ENCODE peak calls at places on chromosome 14, in five cellular contexts. Q is testis, E is GM23248, R is psoas muscle, V is mesendoderm. A is an unnamed sample. For H3K4me1, the result is how much of the 10 kb centered on the place peaks cover.

GRCh38 chr14:75141967-75142366 is 15.1 kb upstream of the NEK9 start:
- DNase-seq in Q (peak), E (peak), R (no peak), V (peak), A (peak)

GRCh38 chr14:23057757-23058653 is 685 bp upstream of the CDH24 start:
- DNase-seq in Q (peak), E (peak), R (peak), V (peak), A (peak)

GRCh38 chr14:99327458-99328250 is 55.7 kb upstream of the BCL11B start:
- DNase-seq in Q (no peak), E (peak), R (no peak), V (peak), A (peak)

GRCh38 chr14:89748004-89748403 is 206.5 kb downstream of the EFCAB11 start:
- DNase-seq in Q (no peak), E (peak), R (no peak), V (no peak), A (peak)

GRCh38 chr14:58796636-58797429 is 159.1 kb downstream of the DACT1 start:
- DNase-seq in Q (no peak), E (no peak), R (no peak), V (peak), A (no peak)

GRCh38 chr14:103696466-103697071 is 18.7 kb downstream of the XRCC3 start:
- DNase-seq in Q (peak), E (peak), R (peak), V (no peak), A (peak)

GRCh38 chr14:33477752-33478151 is 473.1 kb downstream of the EGLN3 start:
- DNase-seq in Q (no peak), E (no peak), R (no peak), V (no peak), A (no peak)

GRCh38 chr14:52032196-52032865 is 36.5 kb downstream of the NID2 start:
- DNase-seq in Q (no peak), E (peak), R (no peak), V (no peak), A (peak)

GRCh38 chr14:83433618-83434017 is 1900.0 kb upstream of the SEL1L start:
- DNase-seq in Q (no peak), E (no peak), R (no peak), V (no peak), A (no peak)

GRCh38 chr14:64610049-64610746 is 60.4 kb downstream of the PPP1R36 start:
- DNase-seq in Q (no peak), E (no peak), R (no peak), V (no peak), A (no peak)

GRCh38 chr14:36718216-36718615 is 56.6 kb downstream of the PAX9 start:
- DNase-seq in Q (no peak), E (no peak), R (no peak), V (no peak), A (peak)

GRCh38 chr14:78164226-78164853 is 5.8 kb upstream of the NRXN3 start:
- DNase-seq in Q (peak), E (peak), R (no peak), V (peak), A (no peak)

GRCh38 chr14:94827711-94828505 is 58.0 kb upstream of the GSC start:
- DNase-seq in Q (peak), E (no peak), R (peak), V (no peak), A (no peak)

GRCh38 chr14:87181288-87181687 is 811.7 kb downstream of the GALC start:
- DNase-seq in Q (no peak), E (no peak), R (no peak), V (no peak), A (no peak)

GRCh38 chr14:22524784-22525161 is 64.3 kb downstream of the DAD1 start:
- DNase-seq in Q (no peak), E (no peak), R (no peak), V (no peak), A (no peak)

GRCh38 chr14:75163677-75164076 is 12.7 kb downstream of the TMED10 start:
- DNase-seq in Q (no peak), E (no peak), R (no peak), V (no peak), A (no peak)

GRCh38 chr14:28308727-28309126 is 457.9 kb upstream of the FOXG1 start:
- DNase-seq in Q (no peak), E (no peak), R (no peak), V (peak), A (peak)

GRCh38 chr14:28596336-28596735 is 170.3 kb upstream of the FOXG1 start:
- DNase-seq in Q (no peak), E (no peak), R (no peak), V (no peak), A (peak)

GRCh38 chr14:103207404-103208072 is 84.3 kb downstream of the TNFAIP2 start:
- DNase-seq in Q (peak), E (peak), R (peak), V (no peak), A (peak)

GRCh38 chr14:24903337-24903736 is 146.6 kb downstream of the STXBP6 start:
- DNase-seq in Q (no peak), E (peak), R (no peak), V (no peak), A (peak)

GRCh38 chr14:30656190-30656632 is 34.1 kb downstream of the SCFD1 start:
- DNase-seq in Q (peak), E (peak), R (no peak), V (peak), A (peak)

GRCh38 chr14:95998656-95999055 is 40.5 kb upstream of the C14orf132 start:
- DNase-seq in Q (no peak), E (peak), R (no peak), V (peak), A (peak)

GRCh38 chr14:105085766-105086165 is 20.5 kb upstream of the GPR132 start:
- DNase-seq in Q (no peak), E (no peak), R (no peak), V (no peak), A (no peak)

GRCh38 chr14:63470877-63471565 is 72.2 kb downstream of the PPP2R5E start:
- DNase-seq in Q (no peak), E (peak), R (no peak), V (no peak), A (peak)

GRCh38 chr14:99248761-99249171 is 23.2 kb downstream of the BCL11B start:
- DNase-seq in Q (no peak), E (no peak), R (no peak), V (no peak), A (no peak)

GRCh38 chr14:24251880-24252288 is 9.5 kb upstream of the TINF2 start:
- DNase-seq in Q (no peak), E (peak), R (no peak), V (no peak), A (peak)

GRCh38 chr14:95185452-95186392 is 28.4 kb upstream of the DICER1 start:
- DNase-seq in Q (peak), E (peak), R (peak), V (no peak), A (peak)

GRCh38 chr14:32378284-32378683 is 49.2 kb downstream of the AKAP6 start:
- DNase-seq in Q (no peak), E (no peak), R (no peak), V (no peak), A (no peak)

GRCh38 chr14:99188721-99189120 is 83.3 kb downstream of the BCL11B start:
- DNase-seq in Q (no peak), E (no peak), R (no peak), V (peak), A (no peak)

GRCh38 chr14:105908481-105908911 is 382.1 kb downstream of the TMEM121 start:
- DNase-seq in Q (no peak), E (no peak), R (no peak), V (no peak), A (no peak)

GRCh38 chr14:105315211-105315721 is 718 bp downstream of the PACS2 start:
- DNase-seq in Q (no peak), E (peak), R (peak), V (peak), A (peak)

GRCh38 chr14:61581340-61581739 is 114.0 kb upstream of the HIF1A start:
- DNase-seq in Q (no peak), E (no peak), R (no peak), V (no peak), A (no peak)

GRCh38 chr14:61585598-61586538 is 109.4 kb upstream of the HIF1A start:
- DNase-seq in Q (peak), E (peak), R (peak), V (no peak), A (peak)

GRCh38 chr14:61581955-61582615 is 113.2 kb upstream of the HIF1A start:
- DNase-seq in Q (no peak), E (peak), R (no peak), V (no peak), A (no peak)

GRCh38 chr14:61584258-61584657 is 111.1 kb upstream of the HIF1A start:
- DNase-seq in Q (no peak), E (peak), R (no peak), V (no peak), A (peak)

GRCh38 chr14:61582815-61583214 is 112.5 kb upstream of the HIF1A start:
- DNase-seq in Q (no peak), E (peak), R (no peak), V (no peak), A (no peak)
- H3K4me1 ChIP-seq in Q (under half), E (half or more), R (under half), V (under half), A (half or more)

DNA sequence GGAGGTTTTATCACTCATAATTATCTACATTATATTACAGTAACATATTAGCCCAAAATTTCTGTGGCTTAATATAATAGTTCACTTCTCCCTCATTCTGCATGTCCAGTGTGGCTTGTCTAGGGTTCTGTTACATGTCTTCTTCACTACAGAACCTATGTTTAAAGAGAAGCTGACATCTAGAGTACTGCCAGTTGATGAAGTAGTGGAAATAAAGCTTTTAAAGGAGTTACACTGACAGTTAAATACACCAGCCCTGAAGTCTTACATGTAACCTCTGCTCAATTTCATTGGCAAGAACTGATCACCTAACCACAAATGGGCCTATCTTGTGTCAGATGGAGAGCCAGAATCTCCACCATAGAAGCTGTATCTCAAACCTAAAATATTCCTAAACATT is 32.9 kb downstream of the RPS6KA5 start:
- DNase-seq in Q (no peak), E (no peak), R (no peak), V (no peak), A (no peak)
- H3K4me3 ChIP-seq in Q (no peak), E (no peak), R (no peak), V (no peak), A (no peak)

GRCh38 chr14:77124345-77125274 is 17.0 kb downstream of the ZDHHC22 start:
- DNase-seq in Q (peak), E (peak), R (peak), V (peak), A (peak)

GRCh38 chr14:77122555-77123125 is 19.0 kb downstream of the ZDHHC22 start:
- DNase-seq in Q (no peak), E (no peak), R (no peak), V (no peak), A (no peak)

GRCh38 chr14:77125275-77126073 is 16.1 kb downstream of the ZDHHC22 start:
- DNase-seq in Q (no peak), E (no peak), R (no peak), V (peak), A (no peak)

GRCh38 chr14:77126074-77126325 is 15.6 kb downstream of the ZDHHC22 start:
- DNase-seq in Q (no peak), E (no peak), R (no peak), V (no peak), A (no peak)

GRCh38 chr14:77123381-77124344 is 17.9 kb downstream of the ZDHHC22 start:
- DNase-seq in Q (peak), E (no peak), R (no peak), V (peak), A (no peak)
- H3K4me1 ChIP-seq in Q (under half), E (under half), R (under half), V (under half), A (under half)

GRCh38 chr14:67886221-67886620 is 66.6 kb downstream of the RAD51B start:
- DNase-seq in Q (no peak), E (no peak), R (no peak), V (no peak), A (no peak)
- H3K4me3 ChIP-seq in Q (no peak), E (no peak), R (peak), V (no peak), A (no peak)

GRCh38 chr14:54219281-54220121 is 177.3 kb upstream of the CDKN3 start:
- DNase-seq in Q (no peak), E (peak), R (no peak), V (peak), A (peak)
- H3K4me1 ChIP-seq in Q (under half), E (under half), R (under half), V (under half), A (under half)

DNA sequence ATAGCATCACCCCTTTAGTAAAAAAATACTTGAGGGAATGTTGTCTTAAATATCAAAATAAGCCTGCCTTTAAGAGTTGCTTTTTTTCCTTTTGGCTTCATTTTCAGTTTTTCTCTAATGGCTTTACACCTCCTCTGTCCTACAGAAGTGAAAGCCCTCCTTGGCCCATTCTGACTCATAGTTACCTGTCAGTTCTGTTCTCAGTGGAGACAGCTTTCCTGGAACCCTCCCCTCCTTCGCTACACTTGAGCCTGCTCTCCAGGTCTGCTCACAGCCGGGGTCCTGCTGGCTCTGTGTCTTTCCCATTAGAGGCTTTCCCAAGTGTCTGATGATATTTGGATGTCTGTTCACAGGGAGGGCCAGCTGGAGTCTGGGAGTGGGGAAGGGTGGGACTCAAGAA is 84.0 kb downstream of the PELI2 start:
- DNase-seq in Q (no peak), E (no peak), R (no peak), V (peak), A (no peak)
- H3K4me3 ChIP-seq in Q (no peak), E (no peak), R (no peak), V (no peak), A (no peak)

GRCh38 chr14:49986344-49987014 is 93.6 kb downstream of the ARF6 start:
- DNase-seq in Q (no peak), E (peak), R (no peak), V (no peak), A (no peak)
- H3K4me1 ChIP-seq in Q (under half), E (under half), R (under half), V (under half), A (under half)

DNA sequence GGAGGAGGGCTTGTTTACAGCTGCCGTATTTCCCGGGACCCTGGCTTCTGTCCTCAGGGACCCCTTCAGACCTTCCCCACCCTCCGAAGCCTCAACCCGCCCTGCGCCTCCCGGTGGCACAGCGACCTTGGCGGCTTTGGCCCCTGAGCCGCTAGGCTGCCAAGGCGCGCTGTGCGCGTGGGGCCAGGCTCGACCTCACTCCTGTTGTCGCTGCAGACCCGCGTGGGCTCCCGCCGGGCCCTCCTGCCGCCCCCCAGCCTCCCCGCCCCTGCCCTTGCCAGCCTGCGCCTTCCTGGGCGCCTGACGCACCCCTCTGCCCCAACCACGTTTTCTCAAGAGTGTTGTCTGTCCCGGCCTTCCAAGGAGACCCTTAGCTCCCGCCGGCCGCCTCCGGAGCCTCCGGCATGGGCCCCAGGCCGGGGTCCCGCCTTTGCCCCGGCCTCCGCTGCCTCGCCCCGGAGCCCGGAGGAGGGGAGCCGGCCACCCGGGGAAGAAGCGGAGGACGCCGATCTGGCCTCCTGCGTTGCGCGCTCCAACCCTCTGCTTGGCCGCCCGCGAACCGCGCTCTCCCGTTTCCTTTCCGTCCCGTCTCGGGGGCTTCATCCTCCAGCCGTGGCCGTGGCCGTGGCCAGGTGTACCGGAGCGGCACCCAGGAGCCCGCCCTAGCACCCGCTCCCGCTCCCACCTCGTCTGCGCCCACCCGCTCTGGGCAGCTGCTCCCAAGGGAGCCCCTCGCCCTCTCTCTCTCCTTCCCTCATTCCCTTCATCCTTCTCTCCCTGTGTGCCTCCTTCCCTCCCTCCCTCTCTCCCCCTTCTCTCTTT is 19.9 kb downstream of the PPP2R5C start:
- DNase-seq in Q (no peak), E (peak), R (no peak), V (peak), A (peak)
- H3K4me3 ChIP-seq in Q (peak), E (peak), R (peak), V (peak), A (peak)

GRCh38 chr14:68687746-68688145 is 105.1 kb downstream of the ZFP36L1 start:
- DNase-seq in Q (no peak), E (peak), R (no peak), V (peak), A (peak)

GRCh38 chr14:68686724-68687123 is 106.1 kb downstream of the ZFP36L1 start:
- DNase-seq in Q (no peak), E (no peak), R (no peak), V (no peak), A (no peak)

GRCh38 chr14:68686212-68686478 is 106.7 kb downstream of the ZFP36L1 start:
- DNase-seq in Q (no peak), E (no peak), R (no peak), V (no peak), A (no peak)

GRCh38 chr14:68684466-68685418 is 108.1 kb downstream of the ZFP36L1 start:
- DNase-seq in Q (no peak), E (peak), R (no peak), V (no peak), A (no peak)

GRCh38 chr14:68685419-68686211 is 107.3 kb downstream of the ZFP36L1 start:
- DNase-seq in Q (no peak), E (peak), R (no peak), V (peak), A (peak)
- H3K4me1 ChIP-seq in Q (under half), E (half or more), R (under half), V (under half), A (half or more)

A was measured in adipocyte.